ENCODE peak calls at places on chromosomes 12 and 14, in nine cellular contexts. Q is cardiac fibroblast; V is H4; B is stimulated activated CD4-positive, alpha-beta T cell treated with anti-CD3 and anti-CD28 coated beads, Interleukin-12 subunit alpha, Interleukin-12 subunit beta, amount 100 ng/mL, for 4 hours; I is activated CD8-positive, alpha-beta T cell treated with anti-CD3 and anti-CD28 coated beads, Interleukin-2, amount 10 ng/mL, durations not matched to agents 7 days and 5 days; X is CD8-positive, alpha-beta memory T cell; L is Daoy; A is GM13976; Z is brain microvascular endothelial cell. D is an unnamed sample.

GRCh38 chr12:57522887-57523705 is 472 bp downstream of the MBD6 start:
- DNase-seq in Q (peak), V (peak), B (peak), I (peak), X (peak), L (peak), A (no peak), Z (peak), D (peak)

GRCh38 chr14:88793259-88793625 is 489 bp upstream of the EML5 start:
- DNase-seq in Q (no peak), V (no peak), B (no peak), I (no peak), X (no peak), L (no peak), A (no peak), Z (no peak), D (no peak)

GRCh38 chr14:39246618-39247017 is 12.9 kb downstream of the MIA2 start:
- DNase-seq in Q (peak), V (no peak), B (no peak), I (no peak), X (no peak), L (no peak), A (no peak), Z (no peak), D (no peak)

GRCh38 chr14:99589651-99590530 is 14.1 kb downstream of the CCDC85C start:
- DNase-seq in Q (no peak), V (no peak), B (no peak), I (no peak), X (no peak), L (no peak), A (no peak), Z (no peak), D (no peak)

GRCh38 chr12:19739195-19739776 is 300.0 kb downstream of the AEBP2 start:
- DNase-seq in Q (peak), V (peak), B (no peak), I (peak), X (no peak), L (peak), A (peak), Z (peak), D (no peak)

GRCh38 chr12:8948711-8949524 is 527 bp downstream of the M6PR start:
- DNase-seq in Q (peak), V (no peak), B (no peak), I (peak), X (no peak), L (peak), A (no peak), Z (peak), D (peak)

GRCh38 chr12:58513866-58514265 is 406.4 kb downstream of the LRIG3 start:
- DNase-seq in Q (no peak), V (no peak), B (no peak), I (no peak), X (no peak), L (no peak), A (no peak), Z (no peak), D (no peak)

GRCh38 chr12:93908846-93909592 is 231.8 kb downstream of the CRADD start:
- DNase-seq in Q (peak), V (no peak), B (no peak), I (no peak), X (no peak), L (peak), A (no peak), Z (peak), D (no peak)

GRCh38 chr14:48504921-48505320 is 829.5 kb upstream of the MDGA2 start:
- DNase-seq in Q (no peak), V (no peak), B (no peak), I (no peak), X (no peak), L (no peak), A (no peak), Z (no peak), D (no peak)

GRCh38 chr14:34554540-34555250 is 15.2 kb upstream of the EAPP start:
- DNase-seq in Q (no peak), V (no peak), B (no peak), I (no peak), X (no peak), L (peak), A (no peak), Z (no peak), D (peak)

GRCh38 chr12:51948066-51948465 is 3.4 kb upstream of the ACVR1B start:
- DNase-seq in Q (no peak), V (no peak), B (no peak), I (no peak), X (no peak), L (no peak), A (no peak), Z (no peak), D (no peak)

GRCh38 chr14:75328575-75328974 is 49.9 kb downstream of the FOS start:
- DNase-seq in Q (no peak), V (no peak), B (no peak), I (no peak), X (no peak), L (no peak), A (no peak), Z (no peak), D (no peak)

GRCh38 chr14:54606178-54606577 is 39.2 kb downstream of the SAMD4A start:
- DNase-seq in Q (no peak), V (no peak), B (no peak), I (no peak), X (no peak), L (peak), A (no peak), Z (no peak), D (no peak)

GRCh38 chr12:116343331-116343884 is 65.9 kb upstream of the MED13L start:
- DNase-seq in Q (no peak), V (no peak), B (no peak), I (no peak), X (no peak), L (no peak), A (no peak), Z (no peak), D (no peak)

GRCh38 chr14:99282261-99283050 is 10.5 kb upstream of the BCL11B start:
- DNase-seq in Q (no peak), V (no peak), B (no peak), I (no peak), X (no peak), L (no peak), A (no peak), Z (no peak), D (no peak)

GRCh38 chr12:126337556-126337955 is 1272.3 kb downstream of the AACS start:
- DNase-seq in Q (peak), V (peak), B (no peak), I (no peak), X (no peak), L (peak), A (no peak), Z (no peak), D (no peak)

GRCh38 chr12:89391726-89392336 is 39.5 kb upstream of the DUSP6 start:
- DNase-seq in Q (no peak), V (no peak), B (no peak), I (no peak), X (no peak), L (no peak), A (no peak), Z (no peak), D (no peak)

GRCh38 chr12:48936379-48936979 is 11.2 kb upstream of the FKBP11 start:
- DNase-seq in Q (peak), V (peak), B (peak), I (peak), X (peak), L (peak), A (peak), Z (peak), D (peak)

GRCh38 chr14:53042480-53042879 is 91.6 kb upstream of the FERMT2 start:
- DNase-seq in Q (peak), V (no peak), B (no peak), I (no peak), X (no peak), L (no peak), A (no peak), Z (peak), D (no peak)

GRCh38 chr14:103657466-103657865 is 28.5 kb downstream of the KLC1 start:
- DNase-seq in Q (peak), V (no peak), B (no peak), I (no peak), X (no peak), L (peak), A (no peak), Z (peak), D (no peak)

GRCh38 chr12:121812921-121813896 is 9.4 kb downstream of the SETD1B start:
- DNase-seq in Q (peak), V (no peak), B (no peak), I (no peak), X (no peak), L (no peak), A (no peak), Z (no peak), D (no peak)

GRCh38 chr12:119621878-119622277 is 28.3 kb downstream of the TMEM233 start:
- DNase-seq in Q (no peak), V (no peak), B (no peak), I (no peak), X (no peak), L (peak), A (no peak), Z (no peak), D (no peak)

GRCh38 chr12:56900583-56900982 is 33.6 kb downstream of the SDR9C7 start:
- DNase-seq in Q (peak), V (no peak), B (no peak), I (no peak), X (no peak), L (no peak), A (no peak), Z (no peak), D (no peak)

GRCh38 chr14:93045965-93046695 is 69.6 kb downstream of the ITPK1 start:
- DNase-seq in Q (peak), V (peak), B (no peak), I (no peak), X (no peak), L (peak), A (no peak), Z (peak), D (no peak)

GRCh38 chr12:32110942-32111341 is 4.3 kb downstream of the BICD1 start:
- DNase-seq in Q (no peak), V (no peak), B (no peak), I (no peak), X (no peak), L (no peak), A (no peak), Z (no peak), D (no peak)

GRCh38 chr12:40691913-40692616 is at the start of gene CNTN1:
- DNase-seq in Q (no peak), V (peak), B (no peak), I (no peak), X (no peak), L (peak), A (peak), Z (peak), D (no peak)

GRCh38 chr14:79971330-79971729 is 240.0 kb downstream of the DIO2 start:
- DNase-seq in Q (peak), V (no peak), B (no peak), I (no peak), X (no peak), L (no peak), A (no peak), Z (peak), D (no peak)

GRCh38 chr14:104281768-104282301 is 143.4 kb downstream of the KIF26A start:
- DNase-seq in Q (no peak), V (no peak), B (no peak), I (no peak), X (peak), L (no peak), A (no peak), Z (no peak), D (no peak)

GRCh38 chr12:6928703-6929407 is 1.1 kb downstream of the ATN1 start:
- DNase-seq in Q (no peak), V (no peak), B (no peak), I (no peak), X (no peak), L (no peak), A (no peak), Z (no peak), D (no peak)

GRCh38 chr14:68881396-68881795 is 88.5 kb upstream of the ZFP36L1 start:
- DNase-seq in Q (no peak), V (no peak), B (no peak), I (no peak), X (no peak), L (no peak), A (no peak), Z (no peak), D (no peak)

GRCh38 chr12:91058821-91059220 is 997 bp upstream of the KERA start:
- DNase-seq in Q (peak), V (no peak), B (no peak), I (no peak), X (no peak), L (no peak), A (no peak), Z (no peak), D (no peak)

GRCh38 chr12:115691123-115691522 is 586.4 kb downstream of the MED13L start:
- DNase-seq in Q (no peak), V (no peak), B (no peak), I (no peak), X (no peak), L (no peak), A (no peak), Z (no peak), D (no peak)

GRCh38 chr14:22494486-22495135 is 94.4 kb downstream of the DAD1 start:
- DNase-seq in Q (no peak), V (no peak), B (no peak), I (no peak), X (no peak), L (no peak), A (no peak), Z (no peak), D (no peak)

GRCh38 chr14:42683690-42684089 is 1077.0 kb downstream of the LRFN5 start:
- DNase-seq in Q (no peak), V (no peak), B (no peak), I (no peak), X (no peak), L (no peak), A (no peak), Z (no peak), D (no peak)